ENCODE peak calls at places on chromosome 19, in six cellular contexts. N, S, W, I, G and Q are unnamed samples.

GRCh38 chr19:44570984-44571684 is 41.7 kb upstream of the CEACAM20 start:
- DNase-seq in S (peak; percentile 60), I (peak; percentile 48), G (peak; percentile 36), W (no peak), N (peak; percentile 74), Q (peak; percentile 76)

GRCh38 chr19:4487572-4487971 is 15.5 kb downstream of the HDGFL2 start:
- DNase-seq in I (no peak), W (no peak), N (no peak), S (no peak), G (no peak), Q (no peak)

GRCh38 chr19:17942582-17943283 is 9.9 kb downstream of the CCDC124 start:
- DNase-seq in W (no peak), I (no peak), G (no peak), N (peak; percentile 23), S (no peak), Q (no peak)

GRCh38 chr19:7928741-7929701 is 3.1 kb upstream of the CTXN1 start:
- DNase-seq in S (no peak), I (peak; percentile 75), N (peak; percentile 81), W (no peak), G (peak; percentile 88), Q (peak; percentile 79)

GRCh38 chr19:54791476-54791875 is 11.9 kb upstream of the KIR2DL4 start:
- DNase-seq in I (no peak), W (no peak), N (no peak), G (no peak), S (no peak), Q (no peak)

GRCh38 chr19:29942404-29943261 is 594 bp downstream of the URI1 start:
- DNase-seq in N (peak; percentile 73), I (peak; percentile 80), S (peak; percentile 37), W (no peak), G (peak; percentile 29), Q (peak; percentile 50)

GRCh38 chr19:28406966-28407365 is 806.0 kb downstream of the UQCRFS1 start:
- DNase-seq in S (no peak), W (no peak), N (no peak), G (no peak), I (no peak), Q (no peak)

GRCh38 chr19:15869109-15869555 is 28.7 kb downstream of the CYP4F2 start:
- DNase-seq in N (peak; percentile 28), I (peak; percentile 35), W (peak; percentile 13), G (peak; percentile 19), S (no peak), Q (no peak)

GRCh38 chr19:52946322-52947310 is 16.1 kb downstream of the ZNF816 start:
- DNase-seq in S (peak; percentile 44), N (peak; percentile 24), G (peak; percentile 42), W (no peak), I (peak; percentile 10), Q (peak; percentile 73)

GRCh38 chr19:607301-608154 is 17.8 kb downstream of the HCN2 start:
- DNase-seq in I (no peak), W (no peak), N (no peak), G (no peak), S (no peak), Q (no peak)

GRCh38 chr19:38990949-38991697 is 15.6 kb upstream of the FBXO17 start:
- DNase-seq in G (no peak), I (no peak), N (no peak), S (no peak), W (no peak), Q (no peak)

DNA sequence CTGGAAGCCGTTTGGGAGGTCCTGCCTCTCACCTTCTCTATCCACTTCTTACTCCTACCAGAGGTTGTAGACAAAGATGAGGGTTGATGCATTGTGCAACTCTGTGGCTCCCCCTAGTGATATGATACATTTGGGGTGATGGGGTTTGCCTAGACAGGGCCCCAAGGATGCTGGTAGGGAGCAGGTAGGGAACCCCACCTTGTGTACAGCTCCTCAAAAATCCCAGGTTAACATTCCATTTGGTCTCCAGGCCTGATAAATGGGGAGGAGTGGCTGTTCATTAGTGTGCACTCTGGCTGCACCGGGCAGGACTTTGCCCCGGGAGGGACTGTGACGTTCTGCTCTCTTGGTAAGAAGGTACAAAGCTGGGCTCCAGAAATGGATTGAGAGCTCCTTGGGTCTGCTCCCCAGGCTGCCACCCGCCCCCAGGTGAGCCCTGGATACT is 19.2 kb downstream of the SIGLEC8 start:
- DNase-seq in S (no peak), G (no peak), I (no peak), N (no peak), W (no peak), Q (no peak)
- TF ChIP-seq CTCF in S (peak; percentile 27), G (peak; percentile 17), I (peak; percentile 80), N (peak; percentile 45), W (peak; percentile 54), Q (no peak)

GRCh38 chr19:31312004-31312403 is 37.2 kb downstream of the TSHZ3 start:
- DNase-seq in W (no peak), G (peak; percentile 70), N (no peak), I (no peak), S (no peak), Q (no peak)
- TF ChIP-seq CTCF in W (no peak), G (no peak), N (no peak), I (no peak), S (no peak), Q (no peak)

DNA sequence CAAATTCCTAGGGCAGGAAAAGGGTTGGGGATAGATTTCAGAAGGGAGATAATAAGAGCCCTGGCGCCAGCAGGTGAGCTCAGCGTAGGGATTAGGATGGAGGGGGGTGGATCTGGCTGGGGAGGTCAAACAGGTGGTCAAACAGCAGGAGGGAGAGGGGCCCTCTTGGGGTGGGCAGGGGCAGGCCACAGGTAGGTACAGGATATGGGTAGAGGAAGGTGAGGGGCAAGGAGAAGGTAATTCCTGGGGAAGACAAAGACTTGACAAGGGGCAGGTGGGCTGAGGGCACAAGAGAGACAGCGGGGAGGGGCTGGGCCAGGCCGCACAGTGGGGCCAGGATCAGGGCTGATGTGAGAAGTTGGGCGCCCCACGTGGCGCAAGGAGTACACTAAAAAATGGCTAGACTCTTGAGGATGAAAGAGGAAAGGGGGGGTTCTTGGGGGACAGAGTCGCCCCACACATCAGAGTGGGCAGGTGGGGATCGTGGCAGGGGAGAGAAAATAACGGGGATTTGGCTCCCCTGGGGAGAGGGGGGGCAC is 713 bp downstream of the KRI1 start:
- DNase-seq in W (no peak), S (peak; percentile 34), I (peak; percentile 78), G (no peak), N (peak; percentile 63), Q (peak; percentile 34)
- TF ChIP-seq CTCF in W (peak; percentile 53), S (no peak), I (peak; percentile 51), G (no peak), N (peak; percentile 28), Q (no peak)

DNA sequence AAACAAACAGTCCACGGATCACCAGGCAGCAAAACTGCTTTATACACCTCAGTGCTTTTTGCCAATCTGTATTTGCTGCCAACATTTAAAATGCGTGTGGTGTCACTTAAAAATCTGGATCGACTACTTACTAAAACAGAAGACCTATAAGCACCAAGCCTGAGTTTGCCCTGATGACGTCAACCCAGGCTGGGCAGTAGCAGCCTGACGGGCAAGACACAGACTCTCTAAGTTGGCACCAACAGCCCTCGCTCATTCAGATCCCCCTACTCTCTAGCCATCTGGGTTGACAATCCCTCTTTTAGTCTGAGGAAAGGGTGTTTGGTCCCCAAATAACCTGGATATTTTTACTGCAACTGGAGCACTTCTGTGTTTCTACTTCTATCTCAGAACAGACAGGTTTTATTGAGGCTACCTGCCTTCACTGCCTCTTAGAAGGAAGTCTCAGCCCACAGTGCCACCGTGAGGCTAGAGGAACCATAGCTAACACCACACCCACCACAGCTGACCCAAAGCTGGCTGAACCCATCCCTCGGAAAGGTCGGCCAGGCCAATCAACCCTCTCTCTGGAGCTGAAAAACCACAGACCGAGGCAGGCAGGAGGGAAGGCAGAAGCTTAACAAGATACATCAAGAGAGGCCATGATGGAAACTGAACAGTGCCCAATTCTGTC is 6.9 kb downstream of the SUGP2 start:
- DNase-seq in W (no peak), S (no peak), N (no peak), I (no peak), G (no peak), Q (no peak)
- TF ChIP-seq CTCF in W (peak; percentile 71), S (no peak), N (peak; percentile 13), I (peak; percentile 15), G (no peak), Q (no peak)

GRCh38 chr19:12669272-12670158 is 2.9 kb downstream of the WDR83 start:
- DNase-seq in N (peak; percentile 78), S (peak; percentile 59), W (no peak), I (peak; percentile 84), G (peak; percentile 72), Q (peak; percentile 72)
- TF ChIP-seq CTCF in N (no peak), S (peak; percentile 16), W (no peak), I (no peak), G (no peak), Q (no peak)